ENCODE peak calls at places on chromosome X, in six cellular contexts. E is foreskin fibroblast, M is left ventricle myocardium inferior, N is HFFc6, T is astrocyte of the spinal cord, J is right atrium auricular region. O is an unnamed sample.

GRCh38 chrX:2710041-2710471 is 19.0 kb downstream of the CD99 start:
- DNase-seq in E (peak; percentile 78), M (no peak), N (peak; percentile 92), T (peak; percentile 88), J (no peak), O (no peak)

GRCh38 chrX:109600114-109600710 is 24.8 kb downstream of the KCNE5 start:
- DNase-seq in E (peak; percentile 0), M (peak; percentile 18), N (no peak), T (peak; percentile 33), J (no peak), O (no peak)

GRCh38 chrX:129875669-129876068 is 30.3 kb upstream of the UTP14A start:
- DNase-seq in E (peak; percentile 73), M (no peak), N (peak; percentile 87), T (peak; percentile 81), J (no peak), O (no peak)

GRCh38 chrX:129980540-129981206 is 1.8 kb upstream of the BCORL1 start:
- DNase-seq in E (no peak), M (peak; percentile 64), N (no peak), T (no peak), J (no peak), O (peak; percentile 55)

GRCh38 chrX:48864210-48864609 is 28.8 kb upstream of the PCSK1N start:
- DNase-seq in E (no peak), M (no peak), N (peak; percentile 13), T (peak; percentile 40), J (no peak), O (no peak)

GRCh38 chrX:38513087-38513742 is 48.1 kb upstream of the TSPAN7 start:
- DNase-seq in E (no peak), M (no peak), N (no peak), T (no peak), J (no peak), O (no peak)

GRCh38 chrX:120282697-120283096 is 28.6 kb downstream of the TMEM255A start:
- DNase-seq in E (no peak), M (no peak), N (no peak), T (no peak), J (no peak), O (no peak)

GRCh38 chrX:6472652-6473342 is 62.1 kb downstream of the VCX3A start:
- DNase-seq in E (no peak), M (no peak), N (no peak), T (no peak), J (no peak), O (no peak)

GRCh38 chrX:29617725-29618124 is 597.6 kb upstream of the MAGEB2 start:
- DNase-seq in E (no peak), M (no peak), N (no peak), T (no peak), J (no peak), O (no peak)

GRCh38 chrX:152020895-152021294 is 46.4 kb upstream of the GABRE start:
- DNase-seq in E (no peak), M (no peak), N (no peak), T (no peak), J (no peak), O (no peak)

GRCh38 chrX:8201896-8202331 is 30.8 kb upstream of the VCX2 start:
- DNase-seq in E (no peak), M (peak; percentile 17), N (no peak), T (peak; percentile 89), J (no peak), O (no peak)

DNA sequence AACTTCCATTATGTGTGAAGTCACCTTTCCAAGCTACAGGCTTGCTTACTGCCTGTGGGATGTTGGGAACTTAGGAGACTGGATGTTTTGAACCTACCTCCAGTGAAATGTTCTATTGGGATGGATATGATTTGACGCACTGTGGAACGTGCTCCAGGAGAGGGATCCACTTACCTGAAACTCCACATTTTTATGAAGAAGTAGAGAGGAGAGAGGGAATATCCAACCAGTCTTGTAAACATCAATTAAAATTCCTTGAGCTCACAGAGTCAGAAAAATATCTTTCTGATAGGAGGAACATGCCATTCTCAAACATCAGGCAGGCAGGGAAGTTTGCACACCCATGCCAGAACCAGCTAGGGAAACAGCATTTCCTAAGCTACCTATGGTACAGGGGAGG is 91.1 kb upstream of the MAOA start:
- DNase-seq in E (no peak), M (no peak), N (no peak), T (no peak), J (no peak), O (no peak)
- TF ChIP-seq CTCF in E (no peak), M (no peak), N (no peak), T (no peak), J (no peak), O (no peak)

GRCh38 chrX:9882669-9883446 is 84.3 kb upstream of the CLDN34 start:
- DNase-seq in E (no peak), M (no peak), N (no peak), T (no peak), J (no peak), O (no peak)

GRCh38 chrX:9888953-9889470 is 78.1 kb upstream of the CLDN34 start:
- DNase-seq in E (no peak), M (no peak), N (peak; percentile 48), T (no peak), J (no peak), O (no peak)

GRCh38 chrX:9884031-9884779 is 83.0 kb upstream of the CLDN34 start:
- DNase-seq in E (no peak), M (no peak), N (no peak), T (no peak), J (no peak), O (no peak)

GRCh38 chrX:9880912-9881311 is 86.2 kb upstream of the CLDN34 start:
- DNase-seq in E (no peak), M (no peak), N (no peak), T (no peak), J (no peak), O (no peak)

GRCh38 chrX:9885150-9885549 is 82.0 kb upstream of the CLDN34 start:
- DNase-seq in E (peak; percentile 16), M (peak; percentile 44), N (no peak), T (peak; percentile 71), J (no peak), O (no peak)
- TF ChIP-seq CTCF in E (peak; percentile 68), M (peak; percentile 61), N (peak; percentile 73), T (peak; percentile 73), J (peak; percentile 18), O (no peak)

DNA sequence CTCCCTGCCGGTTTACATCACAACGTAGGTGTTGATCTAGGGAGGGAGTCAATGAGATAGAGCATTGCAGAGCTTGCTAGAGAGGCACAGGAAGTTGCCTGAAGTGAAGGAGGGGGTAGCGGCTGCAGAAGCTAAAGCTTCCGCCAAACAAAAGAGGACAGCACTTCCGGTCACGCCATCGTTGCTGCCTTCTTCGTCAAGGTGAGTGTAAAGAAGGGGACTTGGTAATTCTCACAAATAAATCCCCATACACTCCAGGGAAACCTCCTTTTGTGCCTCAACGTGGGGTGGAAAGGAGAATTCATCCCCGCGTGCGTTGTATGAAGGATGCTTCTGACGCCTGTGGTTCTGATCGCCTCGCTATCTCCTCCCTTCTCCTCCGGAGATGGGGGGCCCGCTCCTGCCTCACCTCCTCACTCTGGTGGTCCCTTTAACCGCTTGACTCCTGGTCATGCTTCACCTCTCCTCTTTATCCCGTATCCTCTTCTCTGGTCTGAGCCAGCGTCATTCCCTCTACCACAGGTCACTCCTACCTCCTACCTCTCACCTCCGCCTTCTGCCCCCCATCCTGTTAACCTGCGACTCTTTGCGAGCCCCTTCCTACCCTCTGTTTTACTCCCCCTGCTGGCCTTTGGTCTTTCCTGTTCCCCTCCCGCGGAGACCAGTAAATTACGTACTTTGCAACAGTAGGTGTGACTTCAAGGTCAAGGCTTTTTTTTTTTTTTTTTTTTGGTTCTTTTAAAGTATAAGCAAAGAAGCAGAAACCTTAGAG is 59.9 kb downstream of the GSPT2 start:
- DNase-seq in E (peak; percentile 46), M (peak; percentile 22), N (peak; percentile 26), T (peak; percentile 62), J (no peak), O (peak; percentile 67)
- TF ChIP-seq CTCF in E (peak; percentile 15), M (peak; percentile 27), N (peak; percentile 47), T (no peak), J (no peak), O (no peak)

GRCh38 chrX:12080265-12080664 is 58.0 kb upstream of the FRMPD4 start:
- DNase-seq in E (peak; percentile 13), M (no peak), N (peak; percentile 32), T (peak; percentile 26), J (no peak), O (no peak)
- TF ChIP-seq CTCF in E (peak; percentile 39), M (peak; percentile 56), N (peak; percentile 80), T (peak; percentile 46), J (no peak), O (no peak)

DNA sequence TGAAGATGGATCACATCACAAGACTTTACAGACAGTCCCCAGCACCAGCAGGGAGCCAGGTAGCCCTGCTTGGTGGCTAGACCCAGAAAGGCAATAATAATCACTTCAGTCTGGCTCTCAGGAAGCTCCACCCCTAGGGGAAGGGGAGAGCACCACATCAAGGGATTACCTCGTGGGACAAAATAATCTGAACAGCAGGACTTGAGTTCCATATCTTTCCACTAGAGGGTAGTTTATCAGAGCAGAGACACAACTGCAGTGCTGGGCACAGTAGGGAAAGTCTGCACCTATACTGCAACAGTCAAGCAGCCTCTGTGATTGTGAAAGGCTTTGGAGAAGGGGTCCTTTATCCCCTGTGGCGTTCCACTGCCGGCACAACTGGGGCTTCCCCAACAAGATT is 547.0 kb upstream of the POU3F4 start:
- DNase-seq in E (no peak), M (no peak), N (no peak), T (no peak), J (no peak), O (no peak)
- TF ChIP-seq CTCF in E (no peak), M (no peak), N (no peak), T (no peak), J (no peak), O (no peak)

GRCh38 chrX:30735839-30736238 is 82.6 kb downstream of the GK start:
- DNase-seq in E (peak; percentile 20), M (peak; percentile 15), N (peak; percentile 52), T (peak; percentile 55), J (peak; percentile 65), O (peak; percentile 42)
- TF ChIP-seq CTCF in E (peak; percentile 59), M (peak; percentile 59), N (peak; percentile 84), T (peak; percentile 67), J (peak; percentile 31), O (no peak)